ENCODE peak calls at places on chromosomes 2 and 18, in ten cellular contexts. Z is A549; Y is BE2C; B is AG04450; T is astrocyte of the cerebellum; H is kidney epithelial cell; N is fibroblast of the aortic adventitia; X is HCT116; C is GM06990; P is CD8-positive, alpha-beta T cell. L is an unnamed sample.
A peak's percentile ranks its signal among the peaks of the same experiment; 100 is the strongest.

GRCh38 chr18:6569813-6570212 is 155.1 kb upstream of the L3MBTL4 start:
- DNase-seq in Z (no peak), X (no peak), B (no peak), T (no peak), P (no peak), Y (no peak), N (no peak), H (no peak), C (no peak), L (no peak)

GRCh38 chr2:8230466-8230865 is 451.4 kb upstream of the ID2 start:
- DNase-seq in C (no peak), T (no peak), B (no peak), H (no peak), P (no peak), X (no peak), Y (no peak), N (no peak), Z (no peak), L (no peak)

GRCh38 chr2:46230115-46230571 is 67.1 kb upstream of the EPAS1 start:
- DNase-seq in C (peak; percentile 56), B (no peak), Y (peak; percentile 22), H (peak; percentile 12), P (no peak), Z (peak; percentile 84), T (peak; percentile 18), X (no peak), N (no peak), L (no peak)

GRCh38 chr2:220373878-220374277 is 746.4 kb downstream of the SLC4A3 start:
- DNase-seq in Z (no peak), B (peak; percentile 37), T (peak; percentile 8), C (no peak), X (no peak), H (no peak), Y (no peak), P (no peak), N (peak; percentile 8), L (peak; percentile 49)

GRCh38 chr2:111235192-111235591 is 114.5 kb downstream of the BCL2L11 start:
- DNase-seq in C (no peak), N (no peak), X (no peak), H (no peak), P (no peak), B (no peak), T (no peak), Z (no peak), Y (no peak), L (no peak)

GRCh38 chr18:34773961-34774754 is 64.1 kb downstream of the DTNA start:
- DNase-seq in T (peak; percentile 23), B (no peak), H (peak; percentile 76), Y (peak; percentile 12), Z (no peak), N (peak; percentile 76), X (no peak), C (no peak), P (no peak), L (no peak)

GRCh38 chr2:122530812-122531211 is 775.4 kb downstream of the TSN start:
- DNase-seq in P (no peak), Z (no peak), T (no peak), X (no peak), H (no peak), B (no peak), Y (peak; percentile 15), N (no peak), C (peak; percentile 15), L (no peak)

GRCh38 chr2:134289225-134289624 is 35.4 kb downstream of the MGAT5 start:
- DNase-seq in C (no peak), X (no peak), Y (no peak), N (no peak), H (no peak), Z (no peak), B (no peak), P (no peak), T (no peak), L (no peak)

GRCh38 chr2:238024986-238025385 is 35.8 kb upstream of the SCLY start:
- DNase-seq in X (no peak), C (no peak), Z (no peak), T (no peak), Y (no peak), P (no peak), B (peak; percentile 38), N (peak; percentile 39), H (no peak), L (peak; percentile 17)

GRCh38 chr2:11748018-11748860 is 1.8 kb downstream of the LPIN1 start:
- DNase-seq in H (no peak), X (no peak), C (no peak), T (no peak), B (no peak), N (no peak), P (no peak), Z (no peak), Y (no peak), L (no peak)

GRCh38 chr2:215556979-215557378 is 121.1 kb upstream of the FN1 start:
- DNase-seq in Z (peak; percentile 9), P (no peak), C (no peak), X (no peak), Y (no peak), T (no peak), N (peak; percentile 53), B (no peak), H (no peak), L (no peak)

GRCh38 chr2:97740590-97741182 is 27.3 kb downstream of the ZAP70 start:
- DNase-seq in X (peak; percentile 29), H (no peak), N (peak; percentile 33), C (peak; percentile 37), B (no peak), T (no peak), P (no peak), Z (peak; percentile 65), Y (peak; percentile 44), L (no peak)

GRCh38 chr2:239098288-239098970 is 250.5 kb downstream of the TWIST2 start:
- DNase-seq in Y (no peak), H (no peak), C (no peak), X (no peak), N (peak; percentile 55), T (no peak), P (no peak), Z (no peak), B (no peak), L (no peak)

GRCh38 chr2:134771313-134771801 is 52.6 kb upstream of the TMEM163 start:
- DNase-seq in P (no peak), N (no peak), T (no peak), H (no peak), Y (no peak), C (no peak), Z (no peak), X (no peak), B (no peak), L (no peak)

GRCh38 chr2:235070063-235070706 is 118.4 kb downstream of the SH3BP4 start:
- DNase-seq in T (no peak), H (peak; percentile 54), B (no peak), N (peak; percentile 54), X (no peak), Z (no peak), C (no peak), P (no peak), Y (no peak), L (no peak)

DNA sequence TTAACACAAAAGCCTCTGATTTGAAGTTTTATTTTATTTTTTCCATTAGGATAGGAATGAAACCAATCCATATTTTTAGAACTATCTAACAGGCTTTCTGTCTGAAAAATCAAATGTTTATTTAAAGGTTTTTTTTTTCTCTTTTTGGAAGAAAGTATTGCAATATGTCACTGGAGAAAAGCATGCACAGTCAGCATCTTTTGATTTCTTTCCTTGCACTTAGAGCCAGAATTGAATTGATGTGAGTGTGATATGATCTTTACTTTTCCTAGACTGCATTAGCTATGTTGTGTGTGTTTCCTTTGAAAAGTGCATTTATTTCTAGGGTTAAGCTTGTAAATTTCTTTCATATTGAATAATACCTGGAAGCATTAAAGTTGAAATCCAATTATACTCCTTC is 87.6 kb downstream of the ASXL3 start:
- DNase-seq in B (no peak), X (no peak), Z (no peak), P (no peak), Y (no peak), T (no peak), N (no peak), H (no peak), C (no peak), L (no peak)
- H3K4me3 ChIP-seq in B (no peak overlapping the region), X (no peak overlapping the region), Z (no peak overlapping the region), P (no peak overlapping the region), Y (no peak overlapping the region), T (no peak overlapping the region), N (no peak overlapping the region), H (no peak overlapping the region), C (no peak overlapping the region), L (no peak overlapping the region)

GRCh38 chr18:68676913-68677312 is 38.0 kb downstream of the TMX3 start:
- DNase-seq in Y (no peak), P (no peak), T (no peak), Z (no peak), N (peak; percentile 46), X (no peak), C (no peak), B (no peak), H (no peak), L (no peak)
- TF ChIP-seq CTCF in Y (no peak), P (no peak), T (peak; percentile 15), Z (no peak), N (peak; percentile 25), X (no peak), C (peak; percentile 31), B (peak; percentile 50), H (no peak), L (peak; percentile 46)

DNA sequence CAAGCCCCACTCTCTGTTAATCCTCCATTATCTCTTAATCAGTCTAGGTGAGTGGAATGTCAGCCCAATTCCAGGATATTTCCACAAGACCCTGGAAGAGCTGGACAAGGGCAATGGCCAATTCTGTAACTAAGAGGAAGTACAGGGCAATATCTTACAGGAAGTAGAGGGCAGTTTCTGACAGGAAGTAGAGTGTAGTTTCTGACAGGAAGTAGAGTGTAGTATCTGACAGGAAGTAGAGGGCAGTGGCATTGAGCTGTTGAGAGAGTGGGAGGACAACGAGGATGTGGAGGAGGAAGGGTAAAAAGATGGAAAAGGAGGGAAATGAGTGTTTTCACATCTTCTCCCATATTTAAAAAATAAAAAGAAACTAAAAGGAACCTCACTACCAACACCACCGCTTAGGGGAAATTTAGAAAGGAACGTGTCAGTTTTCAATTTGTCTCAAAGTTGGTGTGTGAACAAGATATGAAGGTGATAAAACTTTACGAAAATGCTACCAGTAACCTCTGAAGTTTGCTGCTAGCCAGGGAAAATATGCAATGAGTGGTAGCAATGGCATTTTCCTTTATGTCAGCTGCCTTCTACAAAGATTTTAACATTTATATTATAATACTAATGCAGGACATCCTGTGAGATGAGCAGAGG is 430.9 kb upstream of the HNRNPA3 start:
- DNase-seq in Y (no peak), B (no peak), C (no peak), P (no peak), H (no peak), X (no peak), Z (no peak), T (no peak), N (no peak), L (no peak)
- H3K4me3 ChIP-seq in Y (no peak overlapping the region), B (no peak overlapping the region), C (no peak overlapping the region), P (no peak overlapping the region), H (no peak overlapping the region), X (no peak overlapping the region), Z (no peak overlapping the region), T (no peak overlapping the region), N (no peak overlapping the region), L (no peak overlapping the region)

DNA sequence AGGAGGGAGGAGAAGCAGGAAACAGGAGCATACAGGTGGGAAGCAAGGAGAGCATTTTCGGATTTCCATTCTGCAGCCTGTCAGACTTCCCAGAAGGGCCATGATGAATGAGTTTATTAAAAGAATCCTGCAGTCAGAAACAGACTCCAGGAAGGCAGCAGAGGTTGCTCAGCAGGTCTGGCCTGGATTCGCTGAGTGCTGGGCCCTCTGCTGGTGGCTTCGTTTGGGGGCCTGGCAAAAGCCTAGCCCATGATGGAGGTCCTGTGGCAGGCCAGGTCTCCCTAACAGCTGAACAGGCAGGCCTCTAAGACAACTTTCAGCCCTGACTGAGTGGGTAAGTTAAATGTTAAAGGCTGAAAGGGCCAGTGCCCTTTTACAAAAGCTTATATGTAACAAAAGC is 108.2 kb upstream of the CAPN13 start:
- DNase-seq in H (no peak), Y (peak; percentile 74), C (no peak), B (no peak), P (no peak), X (peak; percentile 7), T (no peak), N (no peak), Z (peak; percentile 34), L (no peak)
- TF ChIP-seq CTCF in H (peak; percentile 68), Y (peak; percentile 81), C (peak; percentile 50), B (peak; percentile 40), P (no peak), X (peak; percentile 30), T (no peak), N (peak; percentile 11), Z (no peak), L (peak; percentile 29)

L was measured in AG04449.